ENCODE peak calls at places on chromosomes 5 and 9, in four cellular contexts. One of them, this sample, is unnamed.

GRCh38 chr9:114501786-114502682 is 3.2 kb downstream of the WHRN start:
- DNase-seq in HCT116: no peak
- DNase-seq in bronchial epithelial cell: peak
- DNase-seq in psoas muscle: no peak
- DNase-seq in this sample: no peak

GRCh38 chr9:107465467-107466451 is 23.8 kb downstream of the KLF4 start:
- DNase-seq in psoas muscle: peak
- DNase-seq in bronchial epithelial cell: no peak
- DNase-seq in HCT116: no peak
- DNase-seq in this sample: peak

GRCh38 chr9:129330711-129331279 is 152.7 kb upstream of the IER5L start:
- DNase-seq in HCT116: peak
- DNase-seq in psoas muscle: no peak
- DNase-seq in bronchial epithelial cell: no peak
- DNase-seq in this sample: no peak

GRCh38 chr9:71683598-71684235 is 84.6 kb downstream of the CEMIP2 start:
- DNase-seq in bronchial epithelial cell: peak
- DNase-seq in HCT116: peak
- DNase-seq in psoas muscle: no peak
- DNase-seq in this sample: peak

GRCh38 chr5:55159763-55160492 is at the start of gene GPX8:
- DNase-seq in bronchial epithelial cell: peak
- DNase-seq in psoas muscle: no peak
- DNase-seq in HCT116: peak
- DNase-seq in this sample: no peak

GRCh38 chr9:100577776-100578448 is at the start of gene CAVIN4:
- DNase-seq in HCT116: no peak
- DNase-seq in bronchial epithelial cell: no peak
- DNase-seq in psoas muscle: peak
- DNase-seq in this sample: no peak

GRCh38 chr5:32339198-32339597 is 26.5 kb upstream of the MTMR12 start:
- DNase-seq in bronchial epithelial cell: no peak
- DNase-seq in psoas muscle: no peak
- DNase-seq in HCT116: peak
- DNase-seq in this sample: no peak

GRCh38 chr9:137969008-137969407 is 91.4 kb downstream of the CACNA1B start:
- DNase-seq in HCT116: no peak
- DNase-seq in psoas muscle: peak
- DNase-seq in bronchial epithelial cell: no peak
- DNase-seq in this sample: no peak

GRCh38 chr5:119397518-119398380 is 41.9 kb downstream of the TNFAIP8 start:
- DNase-seq in bronchial epithelial cell: peak
- DNase-seq in HCT116: no peak
- DNase-seq in psoas muscle: no peak
- DNase-seq in this sample: no peak

GRCh38 chr9:131769361-131769760 is 29.5 kb upstream of the RAPGEF1 start:
- DNase-seq in psoas muscle: no peak
- DNase-seq in bronchial epithelial cell: peak
- DNase-seq in HCT116: no peak
- DNase-seq in this sample: no peak

GRCh38 chr5:142869883-142870282 is 99.7 kb downstream of the ARHGAP26 start:
- DNase-seq in bronchial epithelial cell: no peak
- DNase-seq in HCT116: no peak
- DNase-seq in psoas muscle: no peak
- DNase-seq in this sample: peak

GRCh38 chr5:99060306-99061261 is 131.8 kb upstream of the CHD1 start:
- DNase-seq in HCT116: peak
- DNase-seq in psoas muscle: peak
- DNase-seq in bronchial epithelial cell: peak
- DNase-seq in this sample: peak

GRCh38 chr5:142516732-142517131 is 169.2 kb downstream of the FGF1 start:
- DNase-seq in bronchial epithelial cell: no peak
- DNase-seq in HCT116: no peak
- DNase-seq in psoas muscle: no peak
- DNase-seq in this sample: no peak

GRCh38 chr5:68432682-68433081 is 217.1 kb downstream of the PIK3R1 start:
- DNase-seq in HCT116: peak
- DNase-seq in psoas muscle: no peak
- DNase-seq in bronchial epithelial cell: peak
- DNase-seq in this sample: no peak

GRCh38 chr9:3708751-3709150 is 182.9 kb upstream of the RFX3 start:
- DNase-seq in HCT116: no peak
- DNase-seq in psoas muscle: no peak
- DNase-seq in bronchial epithelial cell: peak
- DNase-seq in this sample: no peak

GRCh38 chr5:96652769-96653455 is 9.3 kb upstream of the CAST start:
- DNase-seq in HCT116: no peak
- DNase-seq in psoas muscle: no peak
- DNase-seq in bronchial epithelial cell: no peak
- DNase-seq in this sample: no peak

GRCh38 chr9:113603773-113604172 is 140.2 kb downstream of the RGS3 start:
- DNase-seq in psoas muscle: peak
- DNase-seq in bronchial epithelial cell: no peak
- DNase-seq in HCT116: no peak
- DNase-seq in this sample: no peak

GRCh38 chr9:137220317-137221094 is 1.5 kb downstream of the RNF208 start:
- DNase-seq in HCT116: no peak
- DNase-seq in bronchial epithelial cell: no peak
- DNase-seq in psoas muscle: no peak
- DNase-seq in this sample: no peak

GRCh38 chr9:134595014-134595413 is 46.6 kb upstream of the COL5A1 start:
- DNase-seq in psoas muscle: no peak
- DNase-seq in bronchial epithelial cell: no peak
- DNase-seq in HCT116: no peak
- DNase-seq in this sample: no peak

GRCh38 chr9:123438821-123439220 is 82.8 kb downstream of the CRB2 start:
- DNase-seq in bronchial epithelial cell: no peak
- DNase-seq in psoas muscle: no peak
- DNase-seq in HCT116: no peak
- DNase-seq in this sample: no peak

GRCh38 chr9:74942801-74943200 is 9.9 kb downstream of the C9orf40 start:
- DNase-seq in psoas muscle: no peak
- DNase-seq in HCT116: no peak
- DNase-seq in bronchial epithelial cell: peak
- DNase-seq in this sample: no peak

GRCh38 chr9:90608141-90608540 is 34.5 kb downstream of the DIRAS2 start:
- DNase-seq in psoas muscle: no peak
- DNase-seq in HCT116: no peak
- DNase-seq in bronchial epithelial cell: no peak
- DNase-seq in this sample: no peak

GRCh38 chr9:4116708-4117460 is 183.0 kb downstream of the GLIS3 start:
- DNase-seq in HCT116: no peak
- DNase-seq in psoas muscle: no peak
- DNase-seq in bronchial epithelial cell: peak
- DNase-seq in this sample: no peak

GRCh38 chr5:77847814-77848290 is 71.7 kb upstream of the TBCA start:
- DNase-seq in HCT116: no peak
- DNase-seq in bronchial epithelial cell: no peak
- DNase-seq in psoas muscle: no peak
- DNase-seq in this sample: no peak

GRCh38 chr9:129554649-129555048 is 66.3 kb downstream of the C9orf50 start:
- DNase-seq in HCT116: no peak
- DNase-seq in psoas muscle: peak
- DNase-seq in bronchial epithelial cell: no peak
- DNase-seq in this sample: peak

GRCh38 chr5:67732471-67732870 is 483.1 kb upstream of the PIK3R1 start:
- DNase-seq in HCT116: no peak
- DNase-seq in psoas muscle: no peak
- DNase-seq in bronchial epithelial cell: peak
- DNase-seq in this sample: no peak

GRCh38 chr5:64811050-64811640 is 42.4 kb downstream of the CWC27 start:
- DNase-seq in bronchial epithelial cell: peak
- DNase-seq in HCT116: peak
- DNase-seq in psoas muscle: no peak
- DNase-seq in this sample: peak

GRCh38 chr5:107570805-107571531 is 99.8 kb downstream of the EFNA5 start:
- DNase-seq in HCT116: no peak
- DNase-seq in bronchial epithelial cell: peak
- DNase-seq in psoas muscle: peak
- DNase-seq in this sample: peak

GRCh38 chr5:6733411-6734242 is 20.4 kb downstream of the TENT4A start:
- DNase-seq in psoas muscle: no peak
- DNase-seq in HCT116: no peak
- DNase-seq in bronchial epithelial cell: no peak
- DNase-seq in this sample: no peak

DNA sequence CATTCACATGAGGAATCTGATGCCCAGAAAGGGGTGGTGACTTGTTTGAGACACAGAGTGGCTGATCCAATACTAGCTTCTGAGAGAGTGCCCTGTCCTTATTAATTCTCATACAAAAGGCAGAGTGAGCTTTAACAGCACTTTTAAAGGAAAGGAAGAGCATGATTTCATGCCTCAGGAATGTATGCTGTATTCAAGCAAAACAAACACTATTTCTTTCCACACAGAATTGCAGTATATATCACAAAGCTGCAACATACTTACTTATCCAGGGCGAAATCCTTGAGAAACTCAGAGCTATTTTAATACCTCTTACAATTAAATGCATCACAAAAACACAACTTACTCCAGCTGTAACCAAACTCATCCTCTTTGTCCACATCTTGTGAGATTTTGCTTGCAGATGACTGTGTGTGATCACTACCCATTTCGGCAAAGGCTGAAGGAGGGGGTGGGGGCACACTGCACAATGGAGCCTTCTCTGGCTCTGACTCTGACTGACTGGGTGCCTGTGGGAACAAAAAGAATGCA is 139.8 kb downstream of the MPDZ start:
- DNase-seq in HCT116: no peak
- DNase-seq in psoas muscle: no peak
- DNase-seq in bronchial epithelial cell: peak
- DNase-seq in this sample: no peak
- H3K4me3 ChIP-seq in HCT116: no peak
- H3K4me3 ChIP-seq in psoas muscle: no peak
- H3K4me3 ChIP-seq in bronchial epithelial cell: no peak
- H3K4me3 ChIP-seq in this sample: no peak

GRCh38 chr9:121737481-121737931 is 86.1 kb downstream of the DAB2IP start:
- DNase-seq in HCT116: no peak
- DNase-seq in psoas muscle: no peak
- DNase-seq in bronchial epithelial cell: no peak
- DNase-seq in this sample: peak
- H3K4me3 ChIP-seq in HCT116: no peak
- H3K4me3 ChIP-seq in psoas muscle: no peak
- H3K4me3 ChIP-seq in bronchial epithelial cell: no peak
- H3K4me3 ChIP-seq in this sample: peak

DNA sequence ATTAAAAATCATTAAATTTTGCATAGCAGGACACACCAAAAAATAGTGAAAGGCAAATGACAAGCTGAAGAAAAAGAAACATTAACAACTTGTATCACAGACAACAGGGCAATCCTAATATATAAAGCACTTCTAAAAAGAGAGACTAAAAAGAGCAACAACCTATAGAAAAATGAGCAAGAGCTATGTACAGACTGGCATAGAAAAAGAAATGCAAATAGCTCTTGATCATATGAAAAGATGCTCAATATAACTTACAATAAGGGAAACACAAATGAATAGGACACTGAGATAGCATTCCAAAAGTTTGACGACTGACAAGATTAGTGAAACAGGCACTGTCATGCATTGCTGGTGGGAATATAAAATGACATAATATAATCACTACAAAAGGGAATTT is 235.9 kb downstream of the SEC61B start:
- DNase-seq in HCT116: no peak
- DNase-seq in psoas muscle: no peak
- DNase-seq in bronchial epithelial cell: no peak
- DNase-seq in this sample: no peak
- H3K4me3 ChIP-seq in HCT116: no peak
- H3K4me3 ChIP-seq in psoas muscle: no peak
- H3K4me3 ChIP-seq in bronchial epithelial cell: no peak
- H3K4me3 ChIP-seq in this sample: no peak

GRCh38 chr9:98191210-98191609 is 1.2 kb downstream of the CORO2A start:
- DNase-seq in HCT116: no peak
- DNase-seq in psoas muscle: no peak
- DNase-seq in bronchial epithelial cell: no peak
- DNase-seq in this sample: no peak
- H3K4me3 ChIP-seq in HCT116: no peak
- H3K4me3 ChIP-seq in psoas muscle: no peak
- H3K4me3 ChIP-seq in bronchial epithelial cell: peak
- H3K4me3 ChIP-seq in this sample: no peak

GRCh38 chr5:140040358-140040757 is 2.7 kb downstream of the NRG2 start:
- DNase-seq in bronchial epithelial cell: no peak
- DNase-seq in HCT116: no peak
- DNase-seq in psoas muscle: no peak
- DNase-seq in this sample: no peak
- H3K4me3 ChIP-seq in bronchial epithelial cell: no peak
- H3K4me3 ChIP-seq in HCT116: no peak
- H3K4me3 ChIP-seq in psoas muscle: peak
- H3K4me3 ChIP-seq in this sample: no peak

GRCh38 chr5:21820527-21820926 is 1032.6 kb downstream of the CDH12 start:
- DNase-seq in psoas muscle: no peak
- DNase-seq in HCT116: no peak
- DNase-seq in bronchial epithelial cell: no peak
- DNase-seq in this sample: no peak

GRCh38 chr5:21823588-21823987 is 1029.6 kb downstream of the CDH12 start:
- DNase-seq in HCT116: no peak
- DNase-seq in psoas muscle: no peak
- DNase-seq in bronchial epithelial cell: peak
- DNase-seq in this sample: no peak

GRCh38 chr5:21823076-21823574 is 1030.0 kb downstream of the CDH12 start:
- DNase-seq in psoas muscle: no peak
- DNase-seq in HCT116: no peak
- DNase-seq in bronchial epithelial cell: peak
- DNase-seq in this sample: no peak

DNA sequence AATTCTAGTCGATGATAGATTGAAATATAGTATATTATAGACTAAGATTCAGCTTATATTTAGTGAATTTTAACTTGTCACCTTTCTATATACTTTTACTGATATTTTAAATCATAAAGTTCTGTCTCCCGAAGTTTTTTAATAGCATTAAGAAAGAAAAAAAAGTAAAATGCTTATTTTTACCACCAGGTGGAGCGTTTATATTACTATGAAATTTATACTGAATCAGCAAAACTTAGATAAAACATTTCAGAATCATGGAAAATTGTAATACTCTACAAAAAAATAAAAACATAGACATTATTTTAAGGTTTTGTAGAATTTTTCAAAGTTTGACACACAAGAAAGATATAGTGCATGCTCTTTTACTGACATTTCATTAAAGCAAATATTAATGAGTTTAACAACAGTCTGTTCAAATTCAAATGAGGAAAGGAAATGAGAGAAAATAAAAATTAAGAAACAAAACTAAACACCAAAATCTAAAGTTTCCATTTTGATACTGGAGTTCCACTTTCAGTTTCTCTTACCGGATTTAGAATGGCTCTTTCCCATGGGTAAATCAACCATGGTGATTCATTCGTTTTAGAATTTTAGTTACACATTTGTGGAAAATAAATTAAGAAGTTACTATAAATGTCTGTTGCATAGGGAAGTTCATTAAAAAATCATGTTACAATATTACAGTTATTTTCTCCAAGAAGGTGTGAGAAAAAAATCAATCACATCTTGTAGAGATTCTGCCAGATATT is 1035.3 kb downstream of the CDH12 start:
- DNase-seq in HCT116: no peak
- DNase-seq in psoas muscle: no peak
- DNase-seq in bronchial epithelial cell: no peak
- DNase-seq in this sample: no peak
- H3K4me3 ChIP-seq in HCT116: no peak
- H3K4me3 ChIP-seq in psoas muscle: peak
- H3K4me3 ChIP-seq in bronchial epithelial cell: no peak
- H3K4me3 ChIP-seq in this sample: no peak

GRCh38 chr5:141135718-141136266 is 786 bp downstream of the PCDHB5 start:
- DNase-seq in bronchial epithelial cell: no peak
- DNase-seq in HCT116: no peak
- DNase-seq in psoas muscle: no peak
- DNase-seq in this sample: no peak
- H3K4me3 ChIP-seq in bronchial epithelial cell: no peak
- H3K4me3 ChIP-seq in HCT116: no peak
- H3K4me3 ChIP-seq in psoas muscle: peak
- H3K4me3 ChIP-seq in this sample: no peak

This sample was measured in mucosa of descending colon.